ENCODE peak calls at places on chromosome 10, in nine cellular contexts. F, E, S, L, T, O, I, Q and G are unnamed samples.

GRCh38 chr10:71312840-71313789 is 5.9 kb upstream of the SLC29A3 start:
- DNase-seq in F (no peak), E (peak; percentile 94), S (no peak), L (peak; percentile 90), T (peak; percentile 60), O (peak; percentile 93), I (peak; percentile 92), Q (no peak), G (peak; percentile 58)

GRCh38 chr10:118042336-118042735 is 4.4 kb downstream of the RAB11FIP2 start:
- DNase-seq in F (no peak), E (no peak), S (no peak), L (no peak), T (no peak), O (no peak), I (no peak), Q (no peak), G (no peak)

GRCh38 chr10:132893090-132893489 is 49.3 kb downstream of the CFAP46 start:
- DNase-seq in F (no peak), E (peak; percentile 39), S (no peak), L (peak; percentile 42), T (no peak), O (peak; percentile 13), I (no peak), Q (no peak), G (no peak)

GRCh38 chr10:69979177-69979576 is 73.5 kb upstream of the MACROH2A2 start:
- DNase-seq in F (no peak), E (no peak), S (no peak), L (no peak), T (no peak), O (no peak), I (no peak), Q (no peak), G (no peak)

GRCh38 chr10:99431190-99431549 is 746 bp upstream of the GOT1 start:
- DNase-seq in F (peak; percentile 50), E (peak; percentile 95), S (peak; percentile 38), L (peak; percentile 86), T (peak; percentile 41), O (peak; percentile 73), I (peak; percentile 90), Q (peak; percentile 54), G (peak; percentile 76)

GRCh38 chr10:95518455-95519131 is 42.6 kb downstream of the SORBS1 start:
- DNase-seq in F (no peak), E (no peak), S (no peak), L (no peak), T (no peak), O (no peak), I (peak; percentile 32), Q (no peak), G (no peak)

GRCh38 chr10:94225589-94225988 is 137.2 kb downstream of the NOC3L start:
- DNase-seq in F (no peak), E (no peak), S (no peak), L (no peak), T (no peak), O (no peak), I (no peak), Q (no peak), G (no peak)

GRCh38 chr10:68133553-68133952 is 24.3 kb downstream of the MYPN start:
- DNase-seq in F (no peak), E (no peak), S (no peak), L (no peak), T (peak; percentile 57), O (no peak), I (peak; percentile 28), Q (peak; percentile 29), G (no peak)

GRCh38 chr10:59148701-59149100 is 27.7 kb upstream of the PHYHIPL start:
- DNase-seq in F (no peak), E (no peak), S (no peak), L (no peak), T (no peak), O (no peak), I (no peak), Q (no peak), G (no peak)

GRCh38 chr10:63677001-63677400 is 155.8 kb downstream of the REEP3 start:
- DNase-seq in F (no peak), E (no peak), S (no peak), L (no peak), T (no peak), O (no peak), I (no peak), Q (no peak), G (no peak)

GRCh38 chr10:3172081-3172445 is 519 bp downstream of the PITRM1 start:
- DNase-seq in F (no peak), E (no peak), S (no peak), L (no peak), T (peak; percentile 78), O (no peak), I (peak; percentile 47), Q (no peak), G (no peak)

GRCh38 chr10:48658243-48658888 is 26.3 kb upstream of the WDFY4 start:
- DNase-seq in F (peak; percentile 86), E (peak; percentile 81), S (peak; percentile 80), L (peak; percentile 80), T (peak; percentile 58), O (peak; percentile 64), I (peak; percentile 90), Q (peak; percentile 88), G (peak; percentile 73)

GRCh38 chr10:74186678-74187077 is 35.7 kb downstream of the ADK start:
- DNase-seq in F (no peak), E (no peak), S (no peak), L (no peak), T (peak; percentile 28), O (no peak), I (no peak), Q (no peak), G (no peak)

GRCh38 chr10:680745-681144 is 8.7 kb downstream of the DIP2C start:
- DNase-seq in F (no peak), E (no peak), S (no peak), L (no peak), T (no peak), O (no peak), I (peak; percentile 2), Q (no peak), G (no peak)

GRCh38 chr10:5951167-5951711 is 26.1 kb downstream of the IL15RA start:
- DNase-seq in F (no peak), E (peak; percentile 80), S (no peak), L (peak; percentile 74), T (no peak), O (peak; percentile 68), I (peak; percentile 21), Q (no peak), G (no peak)

GRCh38 chr10:17219024-17219423 is 9.0 kb upstream of the VIM start:
- DNase-seq in F (no peak), E (no peak), S (no peak), L (no peak), T (peak; percentile 80), O (no peak), I (no peak), Q (no peak), G (no peak)

GRCh38 chr10:58781873-58782488 is 269.3 kb downstream of the BICC1 start:
- DNase-seq in F (no peak), E (no peak), S (peak; percentile 29), L (no peak), T (peak; percentile 49), O (no peak), I (no peak), Q (peak; percentile 56), G (no peak)

GRCh38 chr10:106226831-106227230 is 937.7 kb downstream of the SORCS1 start:
- DNase-seq in F (no peak), E (no peak), S (no peak), L (no peak), T (no peak), O (no peak), I (no peak), Q (no peak), G (no peak)

GRCh38 chr10:102740229-102740628 is 3.5 kb upstream of the WBP1L start:
- DNase-seq in F (no peak), E (no peak), S (no peak), L (no peak), T (no peak), O (no peak), I (no peak), Q (no peak), G (no peak)
- H3K4me1 ChIP-seq in F (peaks cover 4% of the 10 kb centered on the region), E (peaks cover 12% of the 10 kb centered on the region), S (peaks cover 19% of the 10 kb centered on the region), L (peaks cover 14% of the 10 kb centered on the region), T (no peaks in the 10 kb centered on the region), O (peaks cover 2% of the 10 kb centered on the region), I (peaks cover 12% of the 10 kb centered on the region), Q (peaks cover 7% of the 10 kb centered on the region), G (peaks cover 4% of the 10 kb centered on the region)

DNA sequence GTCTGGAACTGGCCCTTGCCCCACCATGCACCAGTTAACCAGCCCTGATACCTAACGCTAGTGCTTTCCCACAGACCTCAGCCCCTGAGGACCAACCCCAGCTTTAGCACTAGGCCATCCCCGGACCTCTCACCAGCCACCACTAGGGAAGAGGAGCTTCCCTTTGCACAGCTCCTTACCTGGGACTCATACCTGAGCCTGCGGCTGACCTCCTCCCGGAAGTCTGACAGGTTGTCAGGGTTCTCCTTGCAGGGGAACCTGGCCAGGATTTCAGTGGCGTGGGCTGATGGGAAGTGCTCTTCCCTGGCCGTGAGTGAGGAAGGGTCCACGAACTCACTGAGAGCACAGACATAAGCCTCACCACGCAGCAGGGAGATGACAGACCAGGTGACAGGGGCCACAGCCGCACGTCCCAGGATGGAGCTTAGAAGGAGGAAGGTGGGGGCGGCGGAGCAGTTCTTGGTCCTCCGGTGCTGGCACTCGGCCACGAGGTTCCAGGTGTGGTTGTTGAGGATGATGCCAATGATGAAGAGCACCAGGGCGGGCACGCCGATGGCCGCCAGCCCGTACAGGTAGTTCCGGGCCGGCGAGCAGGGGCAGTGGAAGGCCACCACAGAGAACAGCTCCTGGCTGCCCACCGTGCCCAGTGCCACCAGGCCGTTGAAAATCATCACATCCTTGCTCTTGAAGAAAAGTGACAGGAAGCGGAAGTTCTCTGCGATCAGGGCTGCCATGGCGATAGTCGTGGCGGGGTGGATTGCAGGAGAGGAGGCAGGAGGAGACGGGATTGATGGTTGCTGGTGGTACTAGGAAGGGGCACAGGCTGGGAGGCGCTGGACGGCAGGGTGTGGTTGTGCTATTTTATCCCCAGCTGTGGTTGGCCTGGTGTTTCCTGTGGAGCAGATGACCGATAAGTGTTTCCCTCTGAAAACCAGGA is 2.7 kb downstream of the CALHM2 start:
- DNase-seq in F (no peak), E (no peak), S (no peak), L (no peak), T (no peak), O (no peak), I (no peak), Q (no peak), G (no peak)
- H3K4me1 ChIP-seq in F (no peaks in the 10 kb centered on the region), E (peaks cover 37% of the 10 kb centered on the region), S (no peaks in the 10 kb centered on the region), L (peaks cover 79% of the 10 kb centered on the region), T (peaks cover 11% of the 10 kb centered on the region), O (peaks cover 43% of the 10 kb centered on the region), I (peaks cover 62% of the 10 kb centered on the region), Q (peaks cover 3% of the 10 kb centered on the region), G (peaks cover 72% of the 10 kb centered on the region)

DNA sequence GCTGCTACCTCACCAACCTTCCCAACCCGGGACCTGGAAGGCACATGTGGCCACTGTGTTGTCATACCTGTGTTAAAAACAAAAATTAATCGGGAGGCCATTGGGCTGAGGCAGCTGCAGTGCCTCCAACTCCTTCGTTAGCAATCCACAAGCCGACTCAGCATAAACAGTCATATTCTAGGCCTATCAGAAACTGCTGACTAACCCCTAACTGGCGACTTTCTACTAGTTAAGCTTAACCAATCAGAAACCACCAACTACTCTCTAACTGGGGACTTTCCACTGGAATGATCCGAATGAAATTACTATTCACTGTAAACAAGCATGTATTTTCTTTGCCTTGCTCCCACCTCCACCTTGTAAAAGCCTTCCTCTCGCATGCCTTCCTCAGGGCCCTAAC is 14.1 kb upstream of the TMEM72 start:
- DNase-seq in F (no peak), E (no peak), S (no peak), L (no peak), T (peak; percentile 18), O (no peak), I (no peak), Q (no peak), G (no peak)
- H3K4me1 ChIP-seq in F (peaks cover 4% of the 10 kb centered on the region), E (no peaks in the 10 kb centered on the region), S (no peaks in the 10 kb centered on the region), L (no peaks in the 10 kb centered on the region), T (no peaks in the 10 kb centered on the region), O (no peaks in the 10 kb centered on the region), I (no peaks in the 10 kb centered on the region), Q (peaks cover 29% of the 10 kb centered on the region), G (no peaks in the 10 kb centered on the region)

GRCh38 chr10:21257919-21258318 is 267.6 kb downstream of the SKIDA1 start:
- DNase-seq in F (no peak), E (no peak), S (no peak), L (no peak), T (peak; percentile 25), O (no peak), I (no peak), Q (no peak), G (no peak)
- H3K4me1 ChIP-seq in F (peaks cover 7% of the 10 kb centered on the region), E (no peaks in the 10 kb centered on the region), S (no peaks in the 10 kb centered on the region), L (peaks cover 16% of the 10 kb centered on the region), T (no peaks in the 10 kb centered on the region), O (peaks cover 2% of the 10 kb centered on the region), I (no peaks in the 10 kb centered on the region), Q (peaks cover 28% of the 10 kb centered on the region), G (no peaks in the 10 kb centered on the region)